ENCODE peak calls at places on chromosomes 7 and 10, in eight cellular contexts. One of them, this sample, is unnamed.

GRCh38 chr7:5387711-5388245 is 35.9 kb downstream of the TNRC18 start:
- DNase-seq in aorta: no peak
- DNase-seq in thoracic aorta: no peak
- DNase-seq in NCI-H1436: no peak
- DNase-seq in PC-9: no peak
- DNase-seq in left lung: no peak
- DNase-seq in activated gamma-delta T cell treated with anti-CD3 and anti-CD28 coated beads, Interleukin-2, amount 50 U/mL, for 16 hours: no peak
- DNase-seq in mucosa of gallbladder: no peak
- DNase-seq in this sample: no peak

GRCh38 chr10:27242951-27243551 is 2.5 kb upstream of the ACBD5 start:
- DNase-seq in activated gamma-delta T cell treated with anti-CD3 and anti-CD28 coated beads, Interleukin-2, amount 50 U/mL, for 16 hours: peak
- DNase-seq in thoracic aorta: no peak
- DNase-seq in NCI-H1436: peak
- DNase-seq in aorta: peak
- DNase-seq in PC-9: peak
- DNase-seq in mucosa of gallbladder: peak
- DNase-seq in left lung: no peak
- DNase-seq in this sample: peak

GRCh38 chr7:55641273-55641691 is 69.0 kb upstream of the VOPP1 start:
- DNase-seq in PC-9: peak
- DNase-seq in left lung: no peak
- DNase-seq in activated gamma-delta T cell treated with anti-CD3 and anti-CD28 coated beads, Interleukin-2, amount 50 U/mL, for 16 hours: peak
- DNase-seq in NCI-H1436: peak
- DNase-seq in thoracic aorta: no peak
- DNase-seq in aorta: no peak
- DNase-seq in mucosa of gallbladder: peak
- DNase-seq in this sample: no peak

GRCh38 chr7:2412587-2413201 is 9.3 kb downstream of the CHST12 start:
- DNase-seq in PC-9: no peak
- DNase-seq in mucosa of gallbladder: no peak
- DNase-seq in aorta: no peak
- DNase-seq in left lung: peak
- DNase-seq in NCI-H1436: no peak
- DNase-seq in activated gamma-delta T cell treated with anti-CD3 and anti-CD28 coated beads, Interleukin-2, amount 50 U/mL, for 16 hours: no peak
- DNase-seq in thoracic aorta: no peak
- DNase-seq in this sample: no peak

GRCh38 chr7:87538052-87538451 is 62.6 kb upstream of the ABCB4 start:
- DNase-seq in PC-9: no peak
- DNase-seq in thoracic aorta: no peak
- DNase-seq in mucosa of gallbladder: no peak
- DNase-seq in left lung: no peak
- DNase-seq in NCI-H1436: no peak
- DNase-seq in activated gamma-delta T cell treated with anti-CD3 and anti-CD28 coated beads, Interleukin-2, amount 50 U/mL, for 16 hours: no peak
- DNase-seq in aorta: no peak
- DNase-seq in this sample: no peak

GRCh38 chr10:1247598-1248261 is 191.5 kb downstream of the WDR37 start:
- DNase-seq in PC-9: no peak
- DNase-seq in NCI-H1436: no peak
- DNase-seq in thoracic aorta: no peak
- DNase-seq in aorta: peak
- DNase-seq in activated gamma-delta T cell treated with anti-CD3 and anti-CD28 coated beads, Interleukin-2, amount 50 U/mL, for 16 hours: no peak
- DNase-seq in mucosa of gallbladder: no peak
- DNase-seq in left lung: no peak
- DNase-seq in this sample: no peak

GRCh38 chr10:107689318-107689717 is 524.8 kb upstream of the SORCS1 start:
- DNase-seq in aorta: no peak
- DNase-seq in thoracic aorta: no peak
- DNase-seq in mucosa of gallbladder: no peak
- DNase-seq in activated gamma-delta T cell treated with anti-CD3 and anti-CD28 coated beads, Interleukin-2, amount 50 U/mL, for 16 hours: no peak
- DNase-seq in left lung: no peak
- DNase-seq in PC-9: no peak
- DNase-seq in NCI-H1436: no peak
- DNase-seq in this sample: no peak

GRCh38 chr7:142111509-142111908 is at the start of gene MGAM2:
- DNase-seq in NCI-H1436: no peak
- DNase-seq in aorta: no peak
- DNase-seq in thoracic aorta: no peak
- DNase-seq in left lung: no peak
- DNase-seq in mucosa of gallbladder: no peak
- DNase-seq in activated gamma-delta T cell treated with anti-CD3 and anti-CD28 coated beads, Interleukin-2, amount 50 U/mL, for 16 hours: no peak
- DNase-seq in PC-9: no peak
- DNase-seq in this sample: no peak

GRCh38 chr7:128259131-128260056 is 18.3 kb downstream of the LEP start:
- DNase-seq in PC-9: peak
- DNase-seq in NCI-H1436: no peak
- DNase-seq in thoracic aorta: no peak
- DNase-seq in left lung: no peak
- DNase-seq in mucosa of gallbladder: peak
- DNase-seq in activated gamma-delta T cell treated with anti-CD3 and anti-CD28 coated beads, Interleukin-2, amount 50 U/mL, for 16 hours: no peak
- DNase-seq in aorta: no peak
- DNase-seq in this sample: no peak

GRCh38 chr7:97565665-97566064 is 166.2 kb upstream of the TAC1 start:
- DNase-seq in NCI-H1436: no peak
- DNase-seq in PC-9: no peak
- DNase-seq in aorta: no peak
- DNase-seq in activated gamma-delta T cell treated with anti-CD3 and anti-CD28 coated beads, Interleukin-2, amount 50 U/mL, for 16 hours: no peak
- DNase-seq in mucosa of gallbladder: peak
- DNase-seq in left lung: no peak
- DNase-seq in thoracic aorta: no peak
- DNase-seq in this sample: no peak

GRCh38 chr7:39734605-39735004 is 111.2 kb downstream of the RALA start:
- DNase-seq in NCI-H1436: no peak
- DNase-seq in left lung: no peak
- DNase-seq in aorta: no peak
- DNase-seq in activated gamma-delta T cell treated with anti-CD3 and anti-CD28 coated beads, Interleukin-2, amount 50 U/mL, for 16 hours: no peak
- DNase-seq in mucosa of gallbladder: no peak
- DNase-seq in thoracic aorta: no peak
- DNase-seq in PC-9: no peak
- DNase-seq in this sample: no peak

GRCh38 chr7:100901921-100902332 is 6.2 kb upstream of the ACHE start:
- DNase-seq in PC-9: no peak
- DNase-seq in thoracic aorta: no peak
- DNase-seq in activated gamma-delta T cell treated with anti-CD3 and anti-CD28 coated beads, Interleukin-2, amount 50 U/mL, for 16 hours: no peak
- DNase-seq in left lung: no peak
- DNase-seq in mucosa of gallbladder: no peak
- DNase-seq in NCI-H1436: no peak
- DNase-seq in aorta: no peak
- DNase-seq in this sample: no peak

GRCh38 chr10:111207525-111207924 is 130.7 kb downstream of the ADRA2A start:
- DNase-seq in mucosa of gallbladder: peak
- DNase-seq in activated gamma-delta T cell treated with anti-CD3 and anti-CD28 coated beads, Interleukin-2, amount 50 U/mL, for 16 hours: no peak
- DNase-seq in NCI-H1436: peak
- DNase-seq in PC-9: no peak
- DNase-seq in aorta: no peak
- DNase-seq in left lung: no peak
- DNase-seq in thoracic aorta: no peak
- DNase-seq in this sample: no peak

GRCh38 chr7:23530901-23531793 is 634 bp downstream of the TRA2A start:
- DNase-seq in activated gamma-delta T cell treated with anti-CD3 and anti-CD28 coated beads, Interleukin-2, amount 50 U/mL, for 16 hours: peak
- DNase-seq in left lung: peak
- DNase-seq in aorta: peak
- DNase-seq in PC-9: peak
- DNase-seq in NCI-H1436: peak
- DNase-seq in mucosa of gallbladder: peak
- DNase-seq in thoracic aorta: no peak
- DNase-seq in this sample: peak

GRCh38 chr10:60430017-60430416 is 40.3 kb upstream of the ANK3 start:
- DNase-seq in PC-9: no peak
- DNase-seq in aorta: peak
- DNase-seq in NCI-H1436: no peak
- DNase-seq in mucosa of gallbladder: no peak
- DNase-seq in left lung: no peak
- DNase-seq in activated gamma-delta T cell treated with anti-CD3 and anti-CD28 coated beads, Interleukin-2, amount 50 U/mL, for 16 hours: no peak
- DNase-seq in thoracic aorta: no peak
- DNase-seq in this sample: no peak

GRCh38 chr7:1981201-1981877 is 251.4 kb downstream of the MAD1L1 start:
- DNase-seq in left lung: peak
- DNase-seq in thoracic aorta: no peak
- DNase-seq in PC-9: no peak
- DNase-seq in activated gamma-delta T cell treated with anti-CD3 and anti-CD28 coated beads, Interleukin-2, amount 50 U/mL, for 16 hours: no peak
- DNase-seq in mucosa of gallbladder: no peak
- DNase-seq in NCI-H1436: no peak
- DNase-seq in aorta: no peak
- DNase-seq in this sample: no peak

GRCh38 chr7:105689093-105689819 is 108.0 kb upstream of the EFCAB10 start:
- DNase-seq in aorta: no peak
- DNase-seq in activated gamma-delta T cell treated with anti-CD3 and anti-CD28 coated beads, Interleukin-2, amount 50 U/mL, for 16 hours: no peak
- DNase-seq in PC-9: no peak
- DNase-seq in mucosa of gallbladder: no peak
- DNase-seq in thoracic aorta: no peak
- DNase-seq in left lung: no peak
- DNase-seq in NCI-H1436: no peak
- DNase-seq in this sample: no peak

GRCh38 chr7:157414702-157415096 is 77.9 kb downstream of the DNAJB6 start:
- DNase-seq in activated gamma-delta T cell treated with anti-CD3 and anti-CD28 coated beads, Interleukin-2, amount 50 U/mL, for 16 hours: no peak
- DNase-seq in PC-9: no peak
- DNase-seq in NCI-H1436: no peak
- DNase-seq in thoracic aorta: no peak
- DNase-seq in aorta: no peak
- DNase-seq in mucosa of gallbladder: no peak
- DNase-seq in left lung: peak
- DNase-seq in this sample: no peak

GRCh38 chr10:113035724-113036312 is 85.8 kb downstream of the TCF7L2 start:
- DNase-seq in PC-9: no peak
- DNase-seq in activated gamma-delta T cell treated with anti-CD3 and anti-CD28 coated beads, Interleukin-2, amount 50 U/mL, for 16 hours: no peak
- DNase-seq in NCI-H1436: no peak
- DNase-seq in thoracic aorta: no peak
- DNase-seq in mucosa of gallbladder: peak
- DNase-seq in aorta: no peak
- DNase-seq in left lung: no peak
- DNase-seq in this sample: no peak